ENCODE peak calls at places on chromosomes 11 and 22, in eight cellular contexts. L, V, A, S, H, M, K and Y are unnamed samples.

GRCh38 chr11:2988996-2989395 is 3.1 kb downstream of the NAP1L4 start:
- DNase-seq in L (no peak), V (no peak), A (no peak), S (no peak), H (no peak), M (no peak), K (peak), Y (no peak)

GRCh38 chr22:17845790-17846189 is 71.5 kb upstream of the BID start:
- DNase-seq in L (no peak), V (no peak), A (no peak), S (no peak), H (peak), M (no peak), K (no peak), Y (no peak)

GRCh38 chr22:22558972-22559603 is at the start of gene PRAME:
- DNase-seq in L (peak), V (peak), A (peak), S (peak), H (no peak), M (peak), K (peak), Y (peak)

GRCh38 chr22:40857309-40857851 is 432 bp downstream of the XPNPEP3 start:
- DNase-seq in L (peak), V (no peak), A (no peak), S (no peak), H (no peak), M (peak), K (peak), Y (no peak)

GRCh38 chr22:45263790-45264269 is 20.9 kb upstream of the UPK3A start:
- DNase-seq in L (peak), V (peak), A (peak), S (peak), H (peak), M (peak), K (peak), Y (no peak)

GRCh38 chr11:8331767-8332166 is 68.1 kb upstream of the LMO1 start:
- DNase-seq in L (no peak), V (no peak), A (no peak), S (no peak), H (no peak), M (no peak), K (no peak), Y (no peak)

GRCh38 chr22:46867106-46867505 is 104.7 kb downstream of the TBC1D22A start:
- DNase-seq in L (no peak), V (no peak), A (no peak), S (no peak), H (no peak), M (no peak), K (no peak), Y (no peak)

GRCh38 chr11:108117746-108118371 is 3.5 kb upstream of the ACAT1 start:
- DNase-seq in L (peak), V (no peak), A (peak), S (no peak), H (no peak), M (peak), K (peak), Y (peak)

GRCh38 chr11:106088896-106089295 is 11.4 kb downstream of the AASDHPPT start:
- DNase-seq in L (no peak), V (no peak), A (no peak), S (no peak), H (no peak), M (no peak), K (no peak), Y (no peak)

GRCh38 chr22:31753005-31753633 is 700 bp upstream of the DEPDC5 start:
- DNase-seq in L (no peak), V (peak), A (no peak), S (peak), H (peak), M (peak), K (peak), Y (no peak)

GRCh38 chr22:48566741-48567140 is 1260.9 kb downstream of the BRD1 start:
- DNase-seq in L (no peak), V (no peak), A (no peak), S (no peak), H (no peak), M (no peak), K (no peak), Y (no peak)

GRCh38 chr11:14673824-14674432 is 30.3 kb downstream of the PDE3B start:
- DNase-seq in L (no peak), V (no peak), A (no peak), S (no peak), H (no peak), M (peak), K (peak), Y (no peak)

GRCh38 chr11:3627291-3627690 is 14.5 kb downstream of the ART5 start:
- DNase-seq in L (peak), V (no peak), A (no peak), S (no peak), H (no peak), M (peak), K (peak), Y (no peak)

GRCh38 chr11:91421586-91421985 is 803.0 kb upstream of the FAT3 start:
- DNase-seq in L (no peak), V (no peak), A (no peak), S (no peak), H (no peak), M (no peak), K (no peak), Y (no peak)

GRCh38 chr11:41377709-41378394 is 81.6 kb downstream of the LRRC4C start:
- DNase-seq in L (no peak), V (no peak), A (no peak), S (no peak), H (no peak), M (no peak), K (no peak), Y (no peak)

GRCh38 chr11:116600930-116601329 is 171.9 kb downstream of the BUD13 start:
- DNase-seq in L (no peak), V (no peak), A (no peak), S (no peak), H (no peak), M (peak), K (no peak), Y (no peak)

GRCh38 chr11:118117790-118118601 is 31.2 kb upstream of the SMIM35 start:
- DNase-seq in L (no peak), V (no peak), A (no peak), S (no peak), H (no peak), M (no peak), K (no peak), Y (no peak)

GRCh38 chr11:67632175-67632981 is 2.6 kb upstream of the NUDT8 start:
- DNase-seq in L (no peak), V (no peak), A (no peak), S (peak), H (peak), M (no peak), K (no peak), Y (peak)

GRCh38 chr11:11373934-11374333 is 20.9 kb upstream of the CSNK2A3 start:
- DNase-seq in L (no peak), V (no peak), A (no peak), S (no peak), H (no peak), M (no peak), K (no peak), Y (no peak)

GRCh38 chr22:20624161-20624616 is 116.8 kb downstream of the MED15 start:
- DNase-seq in L (no peak), V (no peak), A (no peak), S (no peak), H (no peak), M (peak), K (no peak), Y (no peak)

GRCh38 chr11:104870910-104871309 is 27.4 kb downstream of the CASP12 start:
- DNase-seq in L (peak), V (no peak), A (no peak), S (no peak), H (no peak), M (peak), K (peak), Y (no peak)

GRCh38 chr11:119194811-119195210 is 9.5 kb downstream of the NHERF4 start:
- DNase-seq in L (no peak), V (no peak), A (no peak), S (no peak), H (no peak), M (no peak), K (no peak), Y (no peak)

GRCh38 chr22:35842954-35843353 is 125.3 kb downstream of the APOL5 start:
- DNase-seq in L (peak), V (peak), A (peak), S (no peak), H (no peak), M (peak), K (peak), Y (no peak)

GRCh38 chr11:17813391-17814059 is 78.9 kb downstream of the KCNC1 start:
- DNase-seq in L (no peak), V (no peak), A (no peak), S (no peak), H (no peak), M (no peak), K (no peak), Y (no peak)

GRCh38 chr11:19239039-19239438 is 1.7 kb downstream of the E2F8 start:
- DNase-seq in L (no peak), V (no peak), A (no peak), S (no peak), H (no peak), M (no peak), K (no peak), Y (no peak)

GRCh38 chr22:37601540-37602442 is 6.8 kb upstream of the GGA1 start:
- DNase-seq in L (peak), V (no peak), A (no peak), S (peak), H (no peak), M (peak), K (peak), Y (peak)

GRCh38 chr22:40181323-40181722 is 3.6 kb downstream of the TNRC6B start:
- DNase-seq in L (no peak), V (no peak), A (no peak), S (no peak), H (no peak), M (no peak), K (no peak), Y (no peak)

GRCh38 chr11:86608251-86608799 is 64.1 kb downstream of the ME3 start:
- DNase-seq in L (peak), V (peak), A (peak), S (peak), H (peak), M (peak), K (peak), Y (peak)

GRCh38 chr22:36088292-36088691 is 59.7 kb upstream of the RBFOX2 start:
- DNase-seq in L (no peak), V (no peak), A (no peak), S (no peak), H (no peak), M (no peak), K (no peak), Y (no peak)

GRCh38 chr11:19508166-19508565 is 204.5 kb upstream of the NAV2 start:
- DNase-seq in L (no peak), V (no peak), A (peak), S (peak), H (no peak), M (no peak), K (peak), Y (no peak)

GRCh38 chr11:86592659-86593451 is 79.6 kb downstream of the ME3 start:
- DNase-seq in L (peak), V (peak), A (peak), S (peak), H (peak), M (peak), K (peak), Y (no peak)

GRCh38 chr11:93487032-93487483 is 56.1 kb downstream of the SMCO4 start:
- DNase-seq in L (no peak), V (no peak), A (no peak), S (no peak), H (peak), M (no peak), K (peak), Y (no peak)

GRCh38 chr11:117457835-117458234 is 130.2 kb downstream of the CEP164 start:
- DNase-seq in L (no peak), V (no peak), A (no peak), S (no peak), H (no peak), M (no peak), K (no peak), Y (no peak)

GRCh38 chr11:58631378-58631777 is 8.9 kb downstream of the CNTF start:
- DNase-seq in L (no peak), V (no peak), A (no peak), S (no peak), H (no peak), M (no peak), K (no peak), Y (no peak)
- TF ChIP-seq CTCF in L (no peak), V (no peak), A (no peak), S (no peak), H (no peak), M (no peak), K (no peak), Y (no peak)

GRCh38 chr11:75223954-75224643 is 16.5 kb upstream of the TPBGL start:
- DNase-seq in L (no peak), V (no peak), A (peak), S (no peak), H (no peak), M (no peak), K (no peak), Y (no peak)
- TF ChIP-seq CTCF in L (no peak), V (no peak), A (no peak), S (no peak), H (no peak), M (no peak), K (no peak), Y (no peak)

GRCh38 chr11:112839051-112839450 is 122.2 kb upstream of the NCAM1 start:
- DNase-seq in L (no peak), V (no peak), A (no peak), S (no peak), H (no peak), M (no peak), K (no peak), Y (no peak)

GRCh38 chr11:112835556-112835955 is 125.7 kb upstream of the NCAM1 start:
- DNase-seq in L (no peak), V (no peak), A (no peak), S (no peak), H (peak), M (no peak), K (no peak), Y (no peak)

GRCh38 chr11:112841719-112842118 is 119.5 kb upstream of the NCAM1 start:
- DNase-seq in L (no peak), V (no peak), A (no peak), S (no peak), H (no peak), M (no peak), K (no peak), Y (no peak)

GRCh38 chr11:112834277-112834755 is 126.9 kb upstream of the NCAM1 start:
- DNase-seq in L (no peak), V (no peak), A (no peak), S (peak), H (peak), M (no peak), K (no peak), Y (peak)

GRCh38 chr11:112837162-112837826 is 123.9 kb upstream of the NCAM1 start:
- DNase-seq in L (no peak), V (peak), A (no peak), S (peak), H (no peak), M (no peak), K (peak), Y (no peak)
- TF ChIP-seq CTCF in L (no peak), V (no peak), A (no peak), S (no peak), H (no peak), M (no peak), K (peak), Y (peak)

GRCh38 chr11:102111011-102111786 is 952 bp downstream of the YAP1 start:
- DNase-seq in L (peak), V (peak), A (peak), S (peak), H (peak), M (peak), K (peak), Y (no peak)
- TF ChIP-seq CTCF in L (peak), V (no peak), A (peak), S (no peak), H (peak), M (peak), K (peak), Y (peak)

GRCh38 chr11:126352934-126353801 is 2.3 kb upstream of the ST3GAL4 start:
- DNase-seq in L (peak), V (no peak), A (no peak), S (no peak), H (no peak), M (peak), K (peak), Y (no peak)
- TF ChIP-seq CTCF in L (no peak), V (no peak), A (no peak), S (no peak), H (no peak), M (no peak), K (no peak), Y (no peak)

GRCh38 chr11:129394709-129395108 is 19.1 kb downstream of the BARX2 start:
- DNase-seq in L (no peak), V (no peak), A (no peak), S (no peak), H (no peak), M (no peak), K (no peak), Y (no peak)
- TF ChIP-seq CTCF in L (no peak), V (no peak), A (no peak), S (no peak), H (no peak), M (no peak), K (no peak), Y (no peak)

GRCh38 chr11:124285610-124286344 is 28.0 kb downstream of the OR8D1 start:
- DNase-seq in L (peak), V (no peak), A (no peak), S (no peak), H (no peak), M (peak), K (peak), Y (peak)
- TF ChIP-seq CTCF in L (no peak), V (no peak), A (no peak), S (no peak), H (no peak), M (no peak), K (peak), Y (no peak)

GRCh38 chr11:5713695-5714094 is 22.6 kb upstream of the OR56B1 start:
- DNase-seq in L (peak), V (no peak), A (no peak), S (no peak), H (no peak), M (peak), K (peak), Y (no peak)

DNA sequence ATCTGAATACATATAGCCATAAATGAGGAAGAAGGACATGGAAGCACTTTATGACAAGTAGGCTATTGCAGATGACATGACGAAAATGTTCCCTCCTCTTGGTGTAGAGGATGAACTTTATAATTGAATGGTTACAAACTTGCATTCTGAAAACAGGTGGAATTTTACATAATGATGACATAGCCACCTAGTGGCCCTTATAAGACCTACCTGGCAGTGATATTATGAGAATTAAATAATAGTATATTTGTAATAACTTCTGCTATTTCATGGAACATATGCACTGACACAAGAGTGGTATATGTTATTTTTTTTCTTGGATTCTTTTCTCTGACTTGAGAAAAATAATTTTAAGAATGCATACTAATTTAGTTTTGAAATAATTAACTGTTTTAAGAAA is 22.9 kb downstream of the TRIM22 start:
- DNase-seq in L (peak), V (no peak), A (peak), S (no peak), H (no peak), M (peak), K (no peak), Y (no peak)
- TF ChIP-seq CTCF in L (peak), V (peak), A (peak), S (no peak), H (no peak), M (peak), K (peak), Y (peak)